ENCODE peak calls at places on chromosomes 6 and 20, in six cellular contexts. S is endodermal cell; Y is mesendoderm; J is aorta; Q is lower leg skin; W is stimulated activated CD8-positive, alpha-beta memory T cell treated with anti-CD3 and anti-CD28 coated beads, Interleukin-2, amount 100 ng/mL, for 1 hour. E is an unnamed sample.

GRCh38 chr6:40511884-40512283 is 75.3 kb downstream of the LRFN2 start:
- DNase-seq in S (no peak), J (no peak), Q (no peak), W (no peak), Y (no peak), E (no peak)

GRCh38 chr6:134619077-134619476 is 301.2 kb upstream of the SGK1 start:
- DNase-seq in Y (no peak), Q (no peak), J (no peak), W (no peak), S (no peak), E (no peak)

GRCh38 chr6:47146426-47147174 is 104.5 kb upstream of the ADGRF1 start:
- DNase-seq in W (no peak), Q (no peak), S (peak), Y (peak), J (no peak), E (no peak)

GRCh38 chr6:146265051-146265450 is 236.2 kb downstream of the GRM1 start:
- DNase-seq in J (no peak), S (no peak), Y (no peak), Q (no peak), W (no peak), E (no peak)

GRCh38 chr6:158290659-158291058 is 21.6 kb upstream of the TULP4 start:
- DNase-seq in W (peak), Q (no peak), J (no peak), S (no peak), Y (no peak), E (no peak)

GRCh38 chr6:3005077-3005476 is 5.4 kb downstream of the NQO2 start:
- DNase-seq in Y (no peak), W (no peak), Q (peak), S (no peak), J (no peak), E (no peak)

GRCh38 chr6:51619042-51619799 is 468.2 kb downstream of the PKHD1 start:
- DNase-seq in J (no peak), S (no peak), Q (no peak), Y (no peak), W (no peak), E (no peak)

GRCh38 chr6:34928695-34929094 is 39.6 kb downstream of the ANKS1A start:
- DNase-seq in J (no peak), S (no peak), W (no peak), Q (no peak), Y (no peak), E (no peak)

GRCh38 chr6:116389357-116389756 is 18.6 kb downstream of the DSE start:
- DNase-seq in W (no peak), J (no peak), Q (no peak), Y (no peak), S (no peak), E (no peak)

GRCh38 chr6:34146021-34146782 is at the start of gene GRM4:
- DNase-seq in S (peak), W (no peak), Q (no peak), J (no peak), Y (peak), E (peak)

GRCh38 chr20:57785720-57786119 is 75.9 kb upstream of the PMEPA1 start:
- DNase-seq in J (no peak), Q (peak), Y (no peak), S (peak), W (no peak), E (no peak)

GRCh38 chr6:29501106-29501505 is 13.3 kb upstream of the MAS1L start:
- DNase-seq in W (no peak), J (no peak), S (peak), Q (no peak), Y (no peak), E (no peak)

GRCh38 chr6:10486215-10486614 is 34.9 kb upstream of the GCNT2 start:
- DNase-seq in J (no peak), Q (peak), Y (no peak), S (no peak), W (no peak), E (no peak)

GRCh38 chr6:32819729-32820128 is 2.9 kb upstream of the HLA-DOB start:
- DNase-seq in Q (no peak), S (no peak), J (no peak), Y (peak), W (no peak), E (no peak)

GRCh38 chr20:34680586-34680985 is 3.7 kb upstream of the PIGU start:
- DNase-seq in W (no peak), Q (no peak), J (no peak), S (no peak), Y (no peak), E (no peak)

GRCh38 chr20:25586877-25587276 is 1.5 kb upstream of the NINL start:
- DNase-seq in Y (no peak), J (no peak), W (no peak), S (no peak), Q (peak), E (no peak)

GRCh38 chr6:125252891-125253290 is 48.9 kb downstream of the HDDC2 start:
- DNase-seq in S (no peak), J (no peak), Y (no peak), Q (no peak), W (no peak), E (no peak)